ENCODE peak calls at places on chromosome 12, in ten cellular contexts. C, H, I, W, L, F, E, O, K and V are unnamed samples. For H3K4me1, the result is how much of the 10 kb centered on the place peaks cover.

GRCh38 chr12:93425736-93426363 is 15.9 kb downstream of the UBE2N start:
- DNase-seq in C (no peak), H (no peak), I (no peak), W (no peak), L (no peak), F (no peak), E (no peak), O (no peak), K (peak), V (no peak)

GRCh38 chr12:114003286-114003685 is 37.2 kb upstream of the RBM19 start:
- DNase-seq in C (no peak), H (no peak), I (no peak), W (no peak), L (no peak), F (no peak), E (no peak), O (no peak), K (no peak), V (no peak)

GRCh38 chr12:6197996-6198395 is 2.2 kb upstream of the CD9 start:
- DNase-seq in C (peak), H (no peak), I (no peak), W (no peak), L (no peak), F (peak), E (no peak), O (no peak), K (no peak), V (no peak)

GRCh38 chr12:90970471-90970870 is 15.5 kb upstream of the CCER1 start:
- DNase-seq in C (no peak), H (peak), I (no peak), W (no peak), L (no peak), F (no peak), E (no peak), O (no peak), K (no peak), V (no peak)

GRCh38 chr12:102824218-102824835 is 92.7 kb downstream of the PAH start:
- DNase-seq in C (peak), H (peak), I (peak), W (peak), L (no peak), F (no peak), E (peak), O (no peak), K (no peak), V (no peak)

GRCh38 chr12:40312982-40313576 is 88.3 kb downstream of the LRRK2 start:
- DNase-seq in C (no peak), H (peak), I (no peak), W (no peak), L (no peak), F (no peak), E (peak), O (no peak), K (peak), V (no peak)

GRCh38 chr12:83323866-83324265 is 637.2 kb downstream of the TMTC2 start:
- DNase-seq in C (no peak), H (no peak), I (no peak), W (no peak), L (peak), F (no peak), E (no peak), O (no peak), K (no peak), V (no peak)

GRCh38 chr12:69510176-69510827 is 40.1 kb downstream of the FRS2 start:
- DNase-seq in C (no peak), H (no peak), I (no peak), W (no peak), L (no peak), F (no peak), E (no peak), O (no peak), K (no peak), V (no peak)

GRCh38 chr12:26286186-26286585 is 90.8 kb downstream of the SSPN start:
- DNase-seq in C (no peak), H (no peak), I (no peak), W (no peak), L (no peak), F (no peak), E (no peak), O (no peak), K (no peak), V (no peak)

GRCh38 chr12:28958553-28959195 is 190.4 kb upstream of the FAR2 start:
- DNase-seq in C (no peak), H (no peak), I (no peak), W (no peak), L (no peak), F (no peak), E (no peak), O (no peak), K (no peak), V (no peak)

GRCh38 chr12:43758247-43758727 is 303 bp downstream of the PUS7L start:
- DNase-seq in C (no peak), H (no peak), I (peak), W (peak), L (peak), F (no peak), E (peak), O (no peak), K (no peak), V (no peak)
- H3K4me1 ChIP-seq in C (under half), H (under half), I (under half), W (under half), L (under half), F (under half), E (under half), O (under half), K (under half), V (half or more)

GRCh38 chr12:67275380-67275913 is 6.3 kb downstream of the CAND1 start:
- DNase-seq in C (no peak), H (no peak), I (no peak), W (no peak), L (no peak), F (no peak), E (no peak), O (no peak), K (no peak), V (no peak)

GRCh38 chr12:67270622-67271021 is 1.5 kb downstream of the CAND1 start:
- DNase-seq in C (no peak), H (no peak), I (no peak), W (no peak), L (no peak), F (no peak), E (no peak), O (no peak), K (no peak), V (no peak)

GRCh38 chr12:67271976-67272375 is 2.8 kb downstream of the CAND1 start:
- DNase-seq in C (no peak), H (no peak), I (no peak), W (no peak), L (no peak), F (no peak), E (no peak), O (no peak), K (no peak), V (no peak)

GRCh38 chr12:67276469-67276868 is 7.3 kb downstream of the CAND1 start:
- DNase-seq in C (no peak), H (no peak), I (no peak), W (no peak), L (no peak), F (no peak), E (no peak), O (no peak), K (no peak), V (no peak)

DNA sequence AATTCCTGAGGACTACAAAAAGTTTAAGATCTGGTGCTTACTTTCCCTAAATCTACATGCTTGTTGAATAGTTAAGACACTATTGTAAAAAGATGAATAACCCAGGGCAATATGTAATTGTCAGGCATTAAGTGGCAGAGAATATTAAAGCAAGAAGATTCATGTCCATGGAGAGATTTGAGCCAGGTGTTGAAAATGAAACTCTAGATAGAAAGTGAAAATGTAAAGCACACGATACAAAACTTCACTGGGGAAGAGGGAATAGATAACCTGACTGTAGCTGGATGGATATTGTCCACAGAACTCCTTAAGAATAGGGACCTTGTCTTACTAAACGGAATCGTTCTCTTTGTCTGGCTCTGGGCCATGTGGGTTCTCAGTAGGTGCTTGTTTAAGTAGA is 5.0 kb downstream of the CAND1 start:
- DNase-seq in C (no peak), H (no peak), I (no peak), W (no peak), L (no peak), F (no peak), E (no peak), O (no peak), K (no peak), V (no peak)
- H3K4me1 ChIP-seq in C (under half), H (half or more), I (under half), W (under half), L (under half), F (under half), E (under half), O (under half), K (under half), V (half or more)

GRCh38 chr12:1471224-1471623 is 123.2 kb downstream of the FBXL14 start:
- DNase-seq in C (no peak), H (no peak), I (no peak), W (no peak), L (no peak), F (no peak), E (no peak), O (no peak), K (no peak), V (no peak)
- H3K4me1 ChIP-seq in C (under half), H (under half), I (under half), W (under half), L (under half), F (under half), E (under half), O (under half), K (under half), V (under half)

DNA sequence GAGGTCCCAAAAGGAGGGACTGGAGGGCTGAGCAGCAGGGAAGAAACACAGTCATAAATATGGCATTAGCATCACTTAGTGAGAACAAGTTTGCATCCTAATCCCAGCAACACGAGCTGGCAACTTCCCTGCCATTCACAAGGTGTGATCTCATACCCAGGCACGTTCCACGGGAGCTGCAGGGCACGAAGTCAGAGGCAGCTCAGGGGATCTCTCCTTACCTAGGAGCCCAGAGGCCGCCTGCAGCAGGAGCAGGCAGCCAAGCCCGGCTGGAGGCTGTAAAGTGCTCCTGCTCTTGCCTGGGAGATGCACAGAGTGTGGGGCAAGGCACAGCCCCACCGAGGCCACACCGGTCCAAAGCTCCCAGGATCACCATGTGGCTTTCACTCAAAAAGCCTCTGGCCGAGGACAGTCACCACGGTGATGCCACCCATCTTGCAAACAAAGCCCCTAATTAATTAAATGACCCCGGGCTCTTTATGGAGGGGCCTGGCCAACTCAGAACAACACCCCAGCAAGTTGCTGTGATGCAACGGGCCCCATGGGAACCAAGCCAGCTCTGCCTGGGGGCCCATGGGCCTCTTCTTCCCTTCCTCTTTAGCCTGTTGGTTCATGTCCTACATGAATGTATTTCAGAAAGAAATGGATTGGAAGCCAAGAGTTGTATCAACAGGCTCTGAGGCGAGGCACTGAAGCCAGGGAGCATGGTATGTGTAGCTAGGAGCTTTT is 26.5 kb downstream of the NUAK1 start:
- DNase-seq in C (peak), H (no peak), I (no peak), W (no peak), L (no peak), F (no peak), E (no peak), O (no peak), K (no peak), V (no peak)
- H3K4me1 ChIP-seq in C (under half), H (half or more), I (half or more), W (under half), L (under half), F (under half), E (under half), O (half or more), K (under half), V (under half)